ENCODE peak calls at places on chromosomes 6 and 20, in ten cellular contexts. One of them, this sample, is unnamed.

GRCh38 chr6:135451617-135452190 is 45.8 kb downstream of the AHI1 start:
- DNase-seq in HepG2: peak; percentile 32
- DNase-seq in ovary: no peak
- DNase-seq in body of pancreas: no peak
- DNase-seq in vagina: no peak
- DNase-seq in endothelial cell of umbilical vein: peak; percentile 63
- DNase-seq in transverse colon: no peak
- DNase-seq in spleen: no peak
- DNase-seq in lower leg skin: no peak
- DNase-seq in adrenal gland: no peak
- DNase-seq in this sample: no peak

GRCh38 chr20:23148721-23149570 is 62.8 kb upstream of the CD93 start:
- DNase-seq in HepG2: no peak
- DNase-seq in ovary: no peak
- DNase-seq in body of pancreas: no peak
- DNase-seq in vagina: peak; percentile 82
- DNase-seq in endothelial cell of umbilical vein: no peak
- DNase-seq in transverse colon: peak; percentile 2
- DNase-seq in spleen: no peak
- DNase-seq in lower leg skin: no peak
- DNase-seq in adrenal gland: no peak
- DNase-seq in this sample: no peak

GRCh38 chr6:20350215-20350614 is 51.5 kb upstream of the E2F3 start:
- DNase-seq in HepG2: no peak
- DNase-seq in ovary: no peak
- DNase-seq in body of pancreas: no peak
- DNase-seq in vagina: no peak
- DNase-seq in endothelial cell of umbilical vein: peak; percentile 30
- DNase-seq in transverse colon: no peak
- DNase-seq in spleen: no peak
- DNase-seq in lower leg skin: no peak
- DNase-seq in adrenal gland: no peak
- DNase-seq in this sample: no peak

GRCh38 chr20:61234224-61234623 is 17.8 kb upstream of the CDH4 start:
- DNase-seq in HepG2: no peak
- DNase-seq in ovary: no peak
- DNase-seq in body of pancreas: no peak
- DNase-seq in vagina: no peak
- DNase-seq in endothelial cell of umbilical vein: no peak
- DNase-seq in transverse colon: no peak
- DNase-seq in spleen: no peak
- DNase-seq in lower leg skin: no peak
- DNase-seq in adrenal gland: no peak
- DNase-seq in this sample: no peak

GRCh38 chr6:5167501-5167900 is 82.4 kb downstream of the PPP1R3G start:
- DNase-seq in HepG2: no peak
- DNase-seq in ovary: no peak
- DNase-seq in body of pancreas: no peak
- DNase-seq in vagina: no peak
- DNase-seq in endothelial cell of umbilical vein: peak; percentile 69
- DNase-seq in transverse colon: no peak
- DNase-seq in spleen: no peak
- DNase-seq in lower leg skin: no peak
- DNase-seq in adrenal gland: no peak
- DNase-seq in this sample: no peak

GRCh38 chr6:56528412-56528841 is 114.3 kb downstream of the DST start:
- DNase-seq in HepG2: no peak
- DNase-seq in ovary: no peak
- DNase-seq in body of pancreas: no peak
- DNase-seq in vagina: no peak
- DNase-seq in endothelial cell of umbilical vein: peak; percentile 48
- DNase-seq in transverse colon: no peak
- DNase-seq in spleen: no peak
- DNase-seq in lower leg skin: no peak
- DNase-seq in adrenal gland: no peak
- DNase-seq in this sample: peak; percentile 58

GRCh38 chr20:19841740-19842139 is 83.7 kb downstream of the RIN2 start:
- DNase-seq in HepG2: no peak
- DNase-seq in ovary: no peak
- DNase-seq in body of pancreas: no peak
- DNase-seq in vagina: no peak
- DNase-seq in endothelial cell of umbilical vein: no peak
- DNase-seq in transverse colon: no peak
- DNase-seq in spleen: no peak
- DNase-seq in lower leg skin: no peak
- DNase-seq in adrenal gland: no peak
- DNase-seq in this sample: no peak

GRCh38 chr6:125791820-125792165 is 1.0 kb downstream of the NCOA7 start:
- DNase-seq in HepG2: no peak
- DNase-seq in ovary: no peak
- DNase-seq in body of pancreas: no peak
- DNase-seq in vagina: no peak
- DNase-seq in endothelial cell of umbilical vein: no peak
- DNase-seq in transverse colon: no peak
- DNase-seq in spleen: no peak
- DNase-seq in lower leg skin: no peak
- DNase-seq in adrenal gland: no peak
- DNase-seq in this sample: no peak

GRCh38 chr6:111591901-111592461 is 13.7 kb downstream of the TRAF3IP2 start:
- DNase-seq in HepG2: no peak
- DNase-seq in ovary: no peak
- DNase-seq in body of pancreas: no peak
- DNase-seq in vagina: no peak
- DNase-seq in endothelial cell of umbilical vein: no peak
- DNase-seq in transverse colon: no peak
- DNase-seq in spleen: no peak
- DNase-seq in lower leg skin: no peak
- DNase-seq in adrenal gland: no peak
- DNase-seq in this sample: no peak

GRCh38 chr20:10671850-10672578 is 1.8 kb downstream of the JAG1 start:
- DNase-seq in HepG2: no peak
- DNase-seq in ovary: peak; percentile 76
- DNase-seq in body of pancreas: peak; percentile 74
- DNase-seq in vagina: no peak
- DNase-seq in endothelial cell of umbilical vein: peak; percentile 51
- DNase-seq in transverse colon: peak; percentile 74
- DNase-seq in spleen: peak; percentile 88
- DNase-seq in lower leg skin: no peak
- DNase-seq in adrenal gland: peak; percentile 55
- DNase-seq in this sample: peak; percentile 54

GRCh38 chr6:63527658-63528514 is 44.4 kb upstream of the LOC128125822 start:
- DNase-seq in HepG2: peak; percentile 99
- DNase-seq in ovary: no peak
- DNase-seq in body of pancreas: peak; percentile 91
- DNase-seq in vagina: no peak
- DNase-seq in endothelial cell of umbilical vein: peak; percentile 51
- DNase-seq in transverse colon: peak; percentile 68
- DNase-seq in spleen: no peak
- DNase-seq in lower leg skin: peak; percentile 59
- DNase-seq in adrenal gland: peak; percentile 86
- DNase-seq in this sample: peak; percentile 35

GRCh38 chr20:4812641-4813075 is 90.9 kb downstream of the PRND start:
- DNase-seq in HepG2: no peak
- DNase-seq in ovary: no peak
- DNase-seq in body of pancreas: no peak
- DNase-seq in vagina: no peak
- DNase-seq in endothelial cell of umbilical vein: no peak
- DNase-seq in transverse colon: peak; percentile 56
- DNase-seq in spleen: peak; percentile 87
- DNase-seq in lower leg skin: no peak
- DNase-seq in adrenal gland: no peak
- DNase-seq in this sample: no peak

GRCh38 chr6:70857387-70858077 is 99.3 kb downstream of the B3GAT2 start:
- DNase-seq in HepG2: no peak
- DNase-seq in ovary: no peak
- DNase-seq in body of pancreas: no peak
- DNase-seq in vagina: no peak
- DNase-seq in endothelial cell of umbilical vein: no peak
- DNase-seq in transverse colon: no peak
- DNase-seq in spleen: no peak
- DNase-seq in lower leg skin: no peak
- DNase-seq in adrenal gland: no peak
- DNase-seq in this sample: no peak

GRCh38 chr6:18329781-18330180 is 57.4 kb upstream of the RNF144B start:
- DNase-seq in HepG2: no peak
- DNase-seq in ovary: no peak
- DNase-seq in body of pancreas: no peak
- DNase-seq in vagina: no peak
- DNase-seq in endothelial cell of umbilical vein: no peak
- DNase-seq in transverse colon: no peak
- DNase-seq in spleen: no peak
- DNase-seq in lower leg skin: no peak
- DNase-seq in adrenal gland: no peak
- DNase-seq in this sample: no peak

GRCh38 chr6:18335948-18336347 is 51.2 kb upstream of the RNF144B start:
- DNase-seq in HepG2: no peak
- DNase-seq in ovary: no peak
- DNase-seq in body of pancreas: no peak
- DNase-seq in vagina: no peak
- DNase-seq in endothelial cell of umbilical vein: no peak
- DNase-seq in transverse colon: no peak
- DNase-seq in spleen: no peak
- DNase-seq in lower leg skin: no peak
- DNase-seq in adrenal gland: no peak
- DNase-seq in this sample: no peak

GRCh38 chr6:18330548-18331066 is 56.5 kb upstream of the RNF144B start:
- DNase-seq in HepG2: no peak
- DNase-seq in ovary: no peak
- DNase-seq in body of pancreas: peak; percentile 9
- DNase-seq in vagina: no peak
- DNase-seq in endothelial cell of umbilical vein: no peak
- DNase-seq in transverse colon: no peak
- DNase-seq in spleen: no peak
- DNase-seq in lower leg skin: no peak
- DNase-seq in adrenal gland: no peak
- DNase-seq in this sample: no peak

GRCh38 chr6:18339599-18339998 is 47.6 kb upstream of the RNF144B start:
- DNase-seq in HepG2: no peak
- DNase-seq in ovary: no peak
- DNase-seq in body of pancreas: no peak
- DNase-seq in vagina: no peak
- DNase-seq in endothelial cell of umbilical vein: no peak
- DNase-seq in transverse colon: no peak
- DNase-seq in spleen: no peak
- DNase-seq in lower leg skin: no peak
- DNase-seq in adrenal gland: no peak
- DNase-seq in this sample: no peak

GRCh38 chr6:18334251-18334650 is 52.9 kb upstream of the RNF144B start:
- DNase-seq in HepG2: no peak
- DNase-seq in ovary: no peak
- DNase-seq in body of pancreas: no peak
- DNase-seq in vagina: no peak
- DNase-seq in endothelial cell of umbilical vein: no peak
- DNase-seq in transverse colon: no peak
- DNase-seq in spleen: no peak
- DNase-seq in lower leg skin: no peak
- DNase-seq in adrenal gland: no peak
- DNase-seq in this sample: no peak
- TF ChIP-seq POLR2A in HepG2: no peak
- TF ChIP-seq POLR2A in ovary: no peak
- TF ChIP-seq POLR2A in body of pancreas: no peak
- TF ChIP-seq POLR2A in vagina: no peak
- TF ChIP-seq POLR2A in endothelial cell of umbilical vein: no peak
- TF ChIP-seq POLR2A in transverse colon: no peak
- TF ChIP-seq POLR2A in spleen: no peak
- TF ChIP-seq POLR2A in lower leg skin: no peak
- TF ChIP-seq POLR2A in adrenal gland: no peak
- TF ChIP-seq POLR2A in this sample: no peak

GRCh38 chr6:134169881-134170486 is 117.6 kb upstream of the SLC2A12 start:
- DNase-seq in HepG2: no peak
- DNase-seq in ovary: no peak
- DNase-seq in body of pancreas: peak; percentile 39
- DNase-seq in vagina: peak; percentile 85
- DNase-seq in endothelial cell of umbilical vein: no peak
- DNase-seq in transverse colon: no peak
- DNase-seq in spleen: no peak
- DNase-seq in lower leg skin: no peak
- DNase-seq in adrenal gland: peak; percentile 51
- DNase-seq in this sample: no peak
- TF ChIP-seq POLR2A in HepG2: no peak
- TF ChIP-seq POLR2A in ovary: no peak
- TF ChIP-seq POLR2A in body of pancreas: no peak
- TF ChIP-seq POLR2A in vagina: no peak
- TF ChIP-seq POLR2A in endothelial cell of umbilical vein: peak; percentile 56
- TF ChIP-seq POLR2A in transverse colon: peak; percentile 25
- TF ChIP-seq POLR2A in spleen: no peak
- TF ChIP-seq POLR2A in lower leg skin: no peak
- TF ChIP-seq POLR2A in adrenal gland: no peak
- TF ChIP-seq POLR2A in this sample: no peak

GRCh38 chr6:158815915-158816314 is 3.3 kb downstream of the EZR start:
- DNase-seq in HepG2: no peak
- DNase-seq in ovary: no peak
- DNase-seq in body of pancreas: no peak
- DNase-seq in vagina: no peak
- DNase-seq in endothelial cell of umbilical vein: no peak
- DNase-seq in transverse colon: no peak
- DNase-seq in spleen: no peak
- DNase-seq in lower leg skin: no peak
- DNase-seq in adrenal gland: no peak
- DNase-seq in this sample: no peak

GRCh38 chr6:158818580-158819212 is 472 bp downstream of the EZR start:
- DNase-seq in HepG2: peak; percentile 54
- DNase-seq in ovary: peak; percentile 65
- DNase-seq in body of pancreas: peak; percentile 76
- DNase-seq in vagina: peak; percentile 88
- DNase-seq in endothelial cell of umbilical vein: peak; percentile 57
- DNase-seq in transverse colon: peak; percentile 73
- DNase-seq in spleen: peak; percentile 94
- DNase-seq in lower leg skin: peak; percentile 64
- DNase-seq in adrenal gland: peak; percentile 80
- DNase-seq in this sample: peak; percentile 30

GRCh38 chr6:158816329-158816728 is 2.8 kb downstream of the EZR start:
- DNase-seq in HepG2: no peak
- DNase-seq in ovary: no peak
- DNase-seq in body of pancreas: no peak
- DNase-seq in vagina: no peak
- DNase-seq in endothelial cell of umbilical vein: no peak
- DNase-seq in transverse colon: no peak
- DNase-seq in spleen: no peak
- DNase-seq in lower leg skin: no peak
- DNase-seq in adrenal gland: no peak
- DNase-seq in this sample: no peak

GRCh38 chr6:158818008-158818579 is 1.1 kb downstream of the EZR start:
- DNase-seq in HepG2: peak; percentile 55
- DNase-seq in ovary: peak; percentile 76
- DNase-seq in body of pancreas: peak; percentile 85
- DNase-seq in vagina: peak; percentile 86
- DNase-seq in endothelial cell of umbilical vein: peak; percentile 71
- DNase-seq in transverse colon: peak; percentile 89
- DNase-seq in spleen: peak; percentile 96
- DNase-seq in lower leg skin: peak; percentile 65
- DNase-seq in adrenal gland: peak; percentile 89
- DNase-seq in this sample: peak; percentile 38

GRCh38 chr6:158817298-158818007 is 1.7 kb downstream of the EZR start:
- DNase-seq in HepG2: peak; percentile 49
- DNase-seq in ovary: peak; percentile 32
- DNase-seq in body of pancreas: peak; percentile 85
- DNase-seq in vagina: peak; percentile 84
- DNase-seq in endothelial cell of umbilical vein: peak; percentile 66
- DNase-seq in transverse colon: peak; percentile 68
- DNase-seq in spleen: peak; percentile 83
- DNase-seq in lower leg skin: no peak
- DNase-seq in adrenal gland: peak; percentile 93
- DNase-seq in this sample: no peak
- TF ChIP-seq POLR2A in HepG2: no peak
- TF ChIP-seq POLR2A in ovary: no peak
- TF ChIP-seq POLR2A in body of pancreas: no peak
- TF ChIP-seq POLR2A in vagina: no peak
- TF ChIP-seq POLR2A in endothelial cell of umbilical vein: no peak
- TF ChIP-seq POLR2A in transverse colon: peak; percentile 5
- TF ChIP-seq POLR2A in spleen: peak; percentile 40
- TF ChIP-seq POLR2A in lower leg skin: no peak
- TF ChIP-seq POLR2A in adrenal gland: peak; percentile 22
- TF ChIP-seq POLR2A in this sample: no peak

GRCh38 chr20:33561981-33562601 is 72.2 kb downstream of the CBFA2T2 start:
- DNase-seq in HepG2: peak; percentile 93
- DNase-seq in ovary: peak; percentile 73
- DNase-seq in body of pancreas: peak; percentile 92
- DNase-seq in vagina: peak; percentile 97
- DNase-seq in endothelial cell of umbilical vein: peak; percentile 93
- DNase-seq in transverse colon: peak; percentile 88
- DNase-seq in spleen: no peak
- DNase-seq in lower leg skin: peak; percentile 85
- DNase-seq in adrenal gland: peak; percentile 41
- DNase-seq in this sample: peak; percentile 31
- TF ChIP-seq POLR2A in HepG2: no peak
- TF ChIP-seq POLR2A in ovary: no peak
- TF ChIP-seq POLR2A in body of pancreas: no peak
- TF ChIP-seq POLR2A in vagina: no peak
- TF ChIP-seq POLR2A in endothelial cell of umbilical vein: no peak
- TF ChIP-seq POLR2A in transverse colon: no peak
- TF ChIP-seq POLR2A in spleen: no peak
- TF ChIP-seq POLR2A in lower leg skin: no peak
- TF ChIP-seq POLR2A in adrenal gland: no peak
- TF ChIP-seq POLR2A in this sample: no peak